ENCODE peak calls at places on chromosomes 4 and X, in nine cellular contexts. One of them, this sample, is unnamed.

GRCh38 chr4:159366966-159367365 is 264.1 kb downstream of the RAPGEF2 start:
- ATAC-seq in upper lobe of left lung: no peak
- ATAC-seq in left lung: no peak
- ATAC-seq in gastrocnemius medialis: no peak
- ATAC-seq in sciatic nerve: no peak
- ATAC-seq in central memory CD8-positive, alpha-beta T cell: no peak
- ATAC-seq in lower lobe of right lung: peak
- ATAC-seq in stimulated activated naive B cell treated with anti-CD40 and anti-IgM and Interleukin-4, amounts not matched to agents 10 μg/mL and 1 μg/mL and 100 μg/mL, for 72 hours: no peak
- ATAC-seq in activated naive CD8-positive, alpha-beta T cell treated with anti-CD3 and anti-CD28 coated beads, Interleukin-2, amount 10 ng/mL, durations not matched to agents 7 days and 5 days: no peak
- ATAC-seq in this sample: no peak

GRCh38 chr4:173024203-173024602 is 144.4 kb upstream of the GALNT7 start:
- ATAC-seq in gastrocnemius medialis: no peak
- ATAC-seq in activated naive CD8-positive, alpha-beta T cell treated with anti-CD3 and anti-CD28 coated beads, Interleukin-2, amount 10 ng/mL, durations not matched to agents 7 days and 5 days: no peak
- ATAC-seq in lower lobe of right lung: no peak
- ATAC-seq in left lung: peak
- ATAC-seq in sciatic nerve: no peak
- ATAC-seq in upper lobe of left lung: no peak
- ATAC-seq in stimulated activated naive B cell treated with anti-CD40 and anti-IgM and Interleukin-4, amounts not matched to agents 10 μg/mL and 1 μg/mL and 100 μg/mL, for 72 hours: no peak
- ATAC-seq in central memory CD8-positive, alpha-beta T cell: no peak
- ATAC-seq in this sample: no peak

GRCh38 chrX:40109288-40110008 is 11.7 kb upstream of the BCOR start:
- ATAC-seq in central memory CD8-positive, alpha-beta T cell: no peak
- ATAC-seq in activated naive CD8-positive, alpha-beta T cell treated with anti-CD3 and anti-CD28 coated beads, Interleukin-2, amount 10 ng/mL, durations not matched to agents 7 days and 5 days: no peak
- ATAC-seq in gastrocnemius medialis: peak
- ATAC-seq in upper lobe of left lung: no peak
- ATAC-seq in stimulated activated naive B cell treated with anti-CD40 and anti-IgM and Interleukin-4, amounts not matched to agents 10 μg/mL and 1 μg/mL and 100 μg/mL, for 72 hours: no peak
- ATAC-seq in lower lobe of right lung: peak
- ATAC-seq in sciatic nerve: no peak
- ATAC-seq in left lung: peak
- ATAC-seq in this sample: no peak

GRCh38 chr4:40419231-40419912 is 84.2 kb downstream of the CHRNA9 start:
- ATAC-seq in lower lobe of right lung: no peak
- ATAC-seq in central memory CD8-positive, alpha-beta T cell: no peak
- ATAC-seq in stimulated activated naive B cell treated with anti-CD40 and anti-IgM and Interleukin-4, amounts not matched to agents 10 μg/mL and 1 μg/mL and 100 μg/mL, for 72 hours: no peak
- ATAC-seq in left lung: no peak
- ATAC-seq in activated naive CD8-positive, alpha-beta T cell treated with anti-CD3 and anti-CD28 coated beads, Interleukin-2, amount 10 ng/mL, durations not matched to agents 7 days and 5 days: no peak
- ATAC-seq in sciatic nerve: no peak
- ATAC-seq in gastrocnemius medialis: no peak
- ATAC-seq in upper lobe of left lung: no peak
- ATAC-seq in this sample: peak

GRCh38 chr4:109303141-109303499 is 662 bp upstream of the COL25A1 start:
- ATAC-seq in left lung: peak
- ATAC-seq in lower lobe of right lung: peak
- ATAC-seq in upper lobe of left lung: no peak
- ATAC-seq in activated naive CD8-positive, alpha-beta T cell treated with anti-CD3 and anti-CD28 coated beads, Interleukin-2, amount 10 ng/mL, durations not matched to agents 7 days and 5 days: no peak
- ATAC-seq in gastrocnemius medialis: peak
- ATAC-seq in sciatic nerve: peak
- ATAC-seq in central memory CD8-positive, alpha-beta T cell: no peak
- ATAC-seq in stimulated activated naive B cell treated with anti-CD40 and anti-IgM and Interleukin-4, amounts not matched to agents 10 μg/mL and 1 μg/mL and 100 μg/mL, for 72 hours: no peak
- ATAC-seq in this sample: no peak

GRCh38 chr4:68038272-68038671 is 75.0 kb upstream of the TMPRSS11A start:
- ATAC-seq in gastrocnemius medialis: no peak
- ATAC-seq in upper lobe of left lung: no peak
- ATAC-seq in left lung: no peak
- ATAC-seq in stimulated activated naive B cell treated with anti-CD40 and anti-IgM and Interleukin-4, amounts not matched to agents 10 μg/mL and 1 μg/mL and 100 μg/mL, for 72 hours: no peak
- ATAC-seq in sciatic nerve: no peak
- ATAC-seq in activated naive CD8-positive, alpha-beta T cell treated with anti-CD3 and anti-CD28 coated beads, Interleukin-2, amount 10 ng/mL, durations not matched to agents 7 days and 5 days: no peak
- ATAC-seq in central memory CD8-positive, alpha-beta T cell: no peak
- ATAC-seq in lower lobe of right lung: no peak
- ATAC-seq in this sample: no peak

GRCh38 chr4:145697332-145697731 is 17.4 kb downstream of the C4orf51 start:
- ATAC-seq in stimulated activated naive B cell treated with anti-CD40 and anti-IgM and Interleukin-4, amounts not matched to agents 10 μg/mL and 1 μg/mL and 100 μg/mL, for 72 hours: peak
- ATAC-seq in lower lobe of right lung: no peak
- ATAC-seq in activated naive CD8-positive, alpha-beta T cell treated with anti-CD3 and anti-CD28 coated beads, Interleukin-2, amount 10 ng/mL, durations not matched to agents 7 days and 5 days: no peak
- ATAC-seq in upper lobe of left lung: no peak
- ATAC-seq in sciatic nerve: no peak
- ATAC-seq in gastrocnemius medialis: no peak
- ATAC-seq in left lung: no peak
- ATAC-seq in central memory CD8-positive, alpha-beta T cell: no peak
- ATAC-seq in this sample: no peak

GRCh38 chrX:88584283-88584682 is 162.7 kb upstream of the CPXCR1 start:
- ATAC-seq in stimulated activated naive B cell treated with anti-CD40 and anti-IgM and Interleukin-4, amounts not matched to agents 10 μg/mL and 1 μg/mL and 100 μg/mL, for 72 hours: no peak
- ATAC-seq in activated naive CD8-positive, alpha-beta T cell treated with anti-CD3 and anti-CD28 coated beads, Interleukin-2, amount 10 ng/mL, durations not matched to agents 7 days and 5 days: no peak
- ATAC-seq in left lung: no peak
- ATAC-seq in sciatic nerve: no peak
- ATAC-seq in central memory CD8-positive, alpha-beta T cell: no peak
- ATAC-seq in upper lobe of left lung: no peak
- ATAC-seq in lower lobe of right lung: no peak
- ATAC-seq in gastrocnemius medialis: no peak
- ATAC-seq in this sample: no peak

GRCh38 chr4:186855111-186855510 is 131.5 kb upstream of the FAT1 start:
- ATAC-seq in upper lobe of left lung: no peak
- ATAC-seq in lower lobe of right lung: no peak
- ATAC-seq in activated naive CD8-positive, alpha-beta T cell treated with anti-CD3 and anti-CD28 coated beads, Interleukin-2, amount 10 ng/mL, durations not matched to agents 7 days and 5 days: no peak
- ATAC-seq in stimulated activated naive B cell treated with anti-CD40 and anti-IgM and Interleukin-4, amounts not matched to agents 10 μg/mL and 1 μg/mL and 100 μg/mL, for 72 hours: no peak
- ATAC-seq in central memory CD8-positive, alpha-beta T cell: no peak
- ATAC-seq in sciatic nerve: no peak
- ATAC-seq in gastrocnemius medialis: no peak
- ATAC-seq in left lung: no peak
- ATAC-seq in this sample: no peak

GRCh38 chrX:134246282-134246681 is 9.3 kb downstream of the CCDC160 start:
- ATAC-seq in activated naive CD8-positive, alpha-beta T cell treated with anti-CD3 and anti-CD28 coated beads, Interleukin-2, amount 10 ng/mL, durations not matched to agents 7 days and 5 days: no peak
- ATAC-seq in sciatic nerve: no peak
- ATAC-seq in stimulated activated naive B cell treated with anti-CD40 and anti-IgM and Interleukin-4, amounts not matched to agents 10 μg/mL and 1 μg/mL and 100 μg/mL, for 72 hours: no peak
- ATAC-seq in left lung: no peak
- ATAC-seq in central memory CD8-positive, alpha-beta T cell: no peak
- ATAC-seq in lower lobe of right lung: no peak
- ATAC-seq in upper lobe of left lung: no peak
- ATAC-seq in gastrocnemius medialis: no peak
- ATAC-seq in this sample: no peak

GRCh38 chrX:70088281-70088680 is 26.0 kb downstream of the OTUD6A start:
- ATAC-seq in central memory CD8-positive, alpha-beta T cell: no peak
- ATAC-seq in gastrocnemius medialis: no peak
- ATAC-seq in upper lobe of left lung: no peak
- ATAC-seq in sciatic nerve: no peak
- ATAC-seq in lower lobe of right lung: no peak
- ATAC-seq in stimulated activated naive B cell treated with anti-CD40 and anti-IgM and Interleukin-4, amounts not matched to agents 10 μg/mL and 1 μg/mL and 100 μg/mL, for 72 hours: no peak
- ATAC-seq in activated naive CD8-positive, alpha-beta T cell treated with anti-CD3 and anti-CD28 coated beads, Interleukin-2, amount 10 ng/mL, durations not matched to agents 7 days and 5 days: no peak
- ATAC-seq in left lung: no peak
- ATAC-seq in this sample: no peak

GRCh38 chr4:27115221-27115620 is 254.6 kb downstream of the STIM2 start:
- ATAC-seq in left lung: no peak
- ATAC-seq in activated naive CD8-positive, alpha-beta T cell treated with anti-CD3 and anti-CD28 coated beads, Interleukin-2, amount 10 ng/mL, durations not matched to agents 7 days and 5 days: no peak
- ATAC-seq in upper lobe of left lung: no peak
- ATAC-seq in sciatic nerve: no peak
- ATAC-seq in gastrocnemius medialis: no peak
- ATAC-seq in lower lobe of right lung: no peak
- ATAC-seq in stimulated activated naive B cell treated with anti-CD40 and anti-IgM and Interleukin-4, amounts not matched to agents 10 μg/mL and 1 μg/mL and 100 μg/mL, for 72 hours: no peak
- ATAC-seq in central memory CD8-positive, alpha-beta T cell: no peak
- ATAC-seq in this sample: no peak

GRCh38 chrX:152822383-152823086 is 8.0 kb downstream of the CETN2 start:
- ATAC-seq in lower lobe of right lung: no peak
- ATAC-seq in sciatic nerve: no peak
- ATAC-seq in left lung: no peak
- ATAC-seq in activated naive CD8-positive, alpha-beta T cell treated with anti-CD3 and anti-CD28 coated beads, Interleukin-2, amount 10 ng/mL, durations not matched to agents 7 days and 5 days: no peak
- ATAC-seq in central memory CD8-positive, alpha-beta T cell: no peak
- ATAC-seq in upper lobe of left lung: no peak
- ATAC-seq in gastrocnemius medialis: no peak
- ATAC-seq in stimulated activated naive B cell treated with anti-CD40 and anti-IgM and Interleukin-4, amounts not matched to agents 10 μg/mL and 1 μg/mL and 100 μg/mL, for 72 hours: peak
- ATAC-seq in this sample: peak

GRCh38 chrX:13550346-13550745 is 19.1 kb upstream of the EGFL6 start:
- ATAC-seq in lower lobe of right lung: no peak
- ATAC-seq in left lung: no peak
- ATAC-seq in sciatic nerve: no peak
- ATAC-seq in stimulated activated naive B cell treated with anti-CD40 and anti-IgM and Interleukin-4, amounts not matched to agents 10 μg/mL and 1 μg/mL and 100 μg/mL, for 72 hours: peak
- ATAC-seq in gastrocnemius medialis: no peak
- ATAC-seq in activated naive CD8-positive, alpha-beta T cell treated with anti-CD3 and anti-CD28 coated beads, Interleukin-2, amount 10 ng/mL, durations not matched to agents 7 days and 5 days: no peak
- ATAC-seq in central memory CD8-positive, alpha-beta T cell: no peak
- ATAC-seq in upper lobe of left lung: no peak
- ATAC-seq in this sample: no peak

GRCh38 chrX:84186603-84187358 is 1.2 kb downstream of the RPS6KA6 start:
- ATAC-seq in lower lobe of right lung: peak
- ATAC-seq in gastrocnemius medialis: no peak
- ATAC-seq in central memory CD8-positive, alpha-beta T cell: no peak
- ATAC-seq in sciatic nerve: peak
- ATAC-seq in left lung: peak
- ATAC-seq in stimulated activated naive B cell treated with anti-CD40 and anti-IgM and Interleukin-4, amounts not matched to agents 10 μg/mL and 1 μg/mL and 100 μg/mL, for 72 hours: peak
- ATAC-seq in activated naive CD8-positive, alpha-beta T cell treated with anti-CD3 and anti-CD28 coated beads, Interleukin-2, amount 10 ng/mL, durations not matched to agents 7 days and 5 days: no peak
- ATAC-seq in upper lobe of left lung: no peak
- ATAC-seq in this sample: no peak

This sample was measured in esophagus mucosa.